ENCODE peak calls at places on chromosomes 2 and 18, in four cellular contexts. K is transverse colon, W is right atrium auricular region, D is cardiac fibroblast. V is an unnamed sample.

GRCh38 chr2:239399404-239399999 is 1.3 kb downstream of the HDAC4 start:
- DNase-seq in K (peak), W (no peak), D (peak), V (peak)

GRCh38 chr2:118112771-118113334 is 24.6 kb downstream of the INSIG2 start:
- DNase-seq in K (no peak), W (no peak), D (peak), V (peak)

GRCh38 chr18:75923169-75923568 is 495.7 kb upstream of the SMIM21 start:
- DNase-seq in K (peak), W (peak), D (peak), V (peak)

GRCh38 chr2:216341151-216341550 is 31.1 kb downstream of the MARCHF4 start:
- DNase-seq in K (no peak), W (no peak), D (peak), V (no peak)

GRCh38 chr2:233769260-233769659 is 8.9 kb upstream of the MROH2A start:
- DNase-seq in K (no peak), W (no peak), D (no peak), V (no peak)

GRCh38 chr2:46963961-46964673 is 48.5 kb upstream of the MCFD2 start:
- DNase-seq in K (no peak), W (no peak), D (no peak), V (peak)

GRCh38 chr2:222440670-222441422 is 16.5 kb downstream of the SGPP2 start:
- DNase-seq in K (no peak), W (no peak), D (peak), V (no peak)

GRCh38 chr2:163255086-163255485 is 416.5 kb upstream of the KCNH7 start:
- DNase-seq in K (no peak), W (no peak), D (no peak), V (no peak)

GRCh38 chr18:24853076-24853475 is 392.6 kb downstream of the HRH4 start:
- DNase-seq in K (peak), W (no peak), D (no peak), V (no peak)

GRCh38 chr2:123953848-123954247 is 71.2 kb upstream of the CNTNAP5 start:
- DNase-seq in K (no peak), W (no peak), D (peak), V (peak)

GRCh38 chr2:48213646-48214045 is 307.3 kb upstream of the FBXO11 start:
- DNase-seq in K (no peak), W (no peak), D (no peak), V (no peak)

DNA sequence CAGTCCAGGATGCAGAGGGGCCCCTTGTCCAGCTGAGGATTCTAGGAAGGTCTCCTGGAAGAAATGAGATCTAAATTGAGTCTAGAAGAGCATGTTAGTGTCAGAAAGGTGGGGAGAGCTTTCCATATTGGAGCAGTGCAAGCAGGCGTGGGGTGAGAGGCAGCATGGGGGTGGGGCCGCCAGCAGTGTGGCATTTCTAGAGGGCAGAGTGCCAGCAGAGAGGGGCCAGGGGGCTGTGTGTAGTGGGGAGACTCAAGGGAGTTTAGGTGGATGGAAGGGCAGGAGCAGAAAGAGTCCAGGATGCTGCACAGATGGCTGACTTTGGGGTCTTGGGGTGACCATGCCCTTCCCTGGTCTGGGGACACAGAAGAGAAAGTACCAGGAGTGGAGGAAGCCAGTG is 2.1 kb downstream of the VIL1 start:
- DNase-seq in K (peak), W (no peak), D (no peak), V (no peak)
- H3K4me3 ChIP-seq in K (peak), W (no peak), D (no peak), V (no peak)

GRCh38 chr2:36770542-36771287 is 74.2 kb downstream of the VIT start:
- DNase-seq in K (peak), W (no peak), D (peak), V (peak)
- TF ChIP-seq CTCF in K (peak), W (peak), D (peak), V (peak)

DNA sequence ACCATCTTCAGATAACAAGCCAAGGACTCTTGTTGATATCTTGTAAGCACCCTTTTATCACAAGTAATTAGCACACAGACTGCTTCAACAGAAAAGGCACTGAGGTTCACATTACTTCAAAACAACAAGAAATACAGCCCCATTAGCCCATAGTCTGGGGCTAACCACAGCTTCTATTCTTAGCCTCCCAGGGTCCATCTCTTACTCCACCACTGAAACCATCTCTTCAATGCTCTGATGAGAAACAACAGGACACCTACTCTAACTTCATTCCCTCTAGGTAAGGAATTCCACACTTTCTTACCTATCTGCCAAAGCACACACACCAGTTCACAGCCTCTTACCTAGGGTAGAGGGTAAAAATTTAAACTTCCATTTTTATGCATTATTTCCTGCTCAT is 26.4 kb upstream of the CYTIP start:
- DNase-seq in K (no peak), W (no peak), D (no peak), V (no peak)
- H3K4me3 ChIP-seq in K (no peak), W (no peak), D (no peak), V (no peak)

GRCh38 chr2:126359494-126359893 is 296.5 kb upstream of the GYPC start:
- DNase-seq in K (no peak), W (no peak), D (peak), V (peak)
- TF ChIP-seq CTCF in K (no peak), W (no peak), D (no peak), V (no peak)

DNA sequence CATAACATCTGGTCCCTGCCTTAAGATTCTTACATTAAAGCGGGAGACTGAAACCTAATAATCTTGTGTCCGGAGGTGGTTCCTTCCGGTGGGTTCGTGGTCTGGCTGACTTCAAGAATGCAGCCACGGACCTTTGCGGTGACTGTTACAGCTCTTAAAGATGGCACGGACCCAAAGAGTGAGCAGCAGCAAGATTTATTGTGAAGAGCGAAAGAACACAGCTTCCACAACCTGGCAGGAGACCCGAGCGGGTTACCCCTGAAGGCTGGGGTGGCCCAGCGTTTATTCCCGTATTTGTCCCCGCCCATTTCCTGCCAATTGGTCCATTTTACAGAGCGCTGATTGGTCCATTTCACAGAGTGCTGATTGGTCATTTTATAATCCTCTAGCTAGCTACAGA is 122.3 kb upstream of the SIX2 start:
- DNase-seq in K (no peak), W (no peak), D (peak), V (no peak)
- H3K4me3 ChIP-seq in K (no peak), W (no peak), D (no peak), V (no peak)

DNA sequence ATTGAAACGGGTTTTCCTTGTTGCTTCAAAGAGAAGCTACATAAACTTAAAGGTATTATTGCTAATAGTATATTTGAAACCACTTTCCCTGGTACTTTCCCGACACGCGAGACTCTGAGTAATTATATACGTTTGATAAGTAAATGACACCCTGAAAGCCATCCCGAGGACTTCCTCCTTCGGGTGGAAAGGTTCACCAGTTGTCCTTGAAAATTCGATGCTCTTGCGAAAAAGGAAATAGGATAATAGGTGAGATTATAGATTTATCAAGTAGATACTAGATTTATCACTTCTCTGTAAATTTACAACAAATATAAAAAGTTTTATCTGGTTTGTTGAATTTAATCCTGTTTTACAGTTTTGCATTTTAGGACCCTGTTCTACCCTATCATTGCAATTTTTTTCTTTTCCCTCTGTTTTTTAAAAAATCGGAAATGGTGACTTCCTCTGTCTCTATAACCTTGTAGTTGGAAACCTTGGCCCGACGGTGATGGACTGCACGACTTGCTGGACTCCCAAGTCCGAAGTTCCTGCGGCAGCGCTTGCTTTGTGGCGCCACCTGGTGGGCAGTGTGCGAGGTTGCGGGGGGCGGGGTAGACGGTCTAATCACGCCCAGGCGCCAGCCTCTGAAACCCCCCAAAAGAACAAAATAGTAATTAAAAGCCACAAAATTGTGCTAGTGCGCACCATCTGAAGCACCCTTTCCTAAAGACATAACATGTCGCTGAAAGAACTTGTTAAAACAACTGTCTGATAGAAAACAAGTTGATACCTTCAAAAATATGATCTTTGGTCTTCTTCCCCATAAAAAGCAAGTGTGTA is 982 bp upstream of the DLX2 start:
- DNase-seq in K (peak), W (peak), D (peak), V (peak)
- TF ChIP-seq CTCF in K (peak), W (peak), D (peak), V (peak)

GRCh38 chr2:146209842-146210275 is 1635.0 kb upstream of the ACVR2A start:
- DNase-seq in K (no peak), W (no peak), D (no peak), V (no peak)

GRCh38 chr2:146213674-146214073 is 1631.2 kb upstream of the ACVR2A start:
- DNase-seq in K (no peak), W (no peak), D (no peak), V (no peak)

GRCh38 chr2:146214394-146214929 is 1630.4 kb upstream of the ACVR2A start:
- DNase-seq in K (no peak), W (no peak), D (no peak), V (no peak)

GRCh38 chr2:146207417-146207816 is 1637.4 kb upstream of the ACVR2A start:
- DNase-seq in K (no peak), W (no peak), D (no peak), V (no peak)

GRCh38 chr2:146212602-146213001 is 1632.2 kb upstream of the ACVR2A start:
- DNase-seq in K (no peak), W (no peak), D (no peak), V (no peak)
- H3K4me3 ChIP-seq in K (no peak), W (no peak), D (no peak), V (no peak)

GRCh38 chr2:188766086-188766856 is 207.9 kb upstream of the COL3A1 start:
- DNase-seq in K (no peak), W (no peak), D (peak), V (no peak)

GRCh38 chr2:188770296-188770695 is 203.9 kb upstream of the COL3A1 start:
- DNase-seq in K (no peak), W (no peak), D (no peak), V (no peak)

GRCh38 chr2:188765522-188765921 is 208.7 kb upstream of the COL3A1 start:
- DNase-seq in K (no peak), W (no peak), D (peak), V (peak)
- TF ChIP-seq CTCF in K (no peak), W (no peak), D (peak), V (peak)

GRCh38 chr2:220949476-220949875 is 622.6 kb downstream of the EPHA4 start:
- DNase-seq in K (no peak), W (no peak), D (no peak), V (no peak)
- H3K4me3 ChIP-seq in K (no peak), W (no peak), D (no peak), V (no peak)

GRCh38 chr2:224560549-224560948 is 24.6 kb downstream of the CUL3 start:
- DNase-seq in K (no peak), W (no peak), D (no peak), V (no peak)

GRCh38 chr2:224562831-224563230 is 22.3 kb downstream of the CUL3 start:
- DNase-seq in K (no peak), W (no peak), D (no peak), V (no peak)

GRCh38 chr2:224563537-224563936 is 21.6 kb downstream of the CUL3 start:
- DNase-seq in K (no peak), W (no peak), D (no peak), V (no peak)

GRCh38 chr2:224565452-224566035 is 19.6 kb downstream of the CUL3 start:
- DNase-seq in K (no peak), W (no peak), D (no peak), V (no peak)

GRCh38 chr2:224561234-224562005 is 23.7 kb downstream of the CUL3 start:
- DNase-seq in K (no peak), W (no peak), D (no peak), V (no peak)
- TF ChIP-seq CTCF in K (no peak), W (no peak), D (no peak), V (no peak)